ENCODE peak calls at places on chromosomes 12 and 14, in five cellular contexts. One of them, this sample, is unnamed.

GRCh38 chr14:101068293-101068957 is 164.9 kb upstream of the RTL1 start:
- DNase-seq in SK-N-SH: no peak
- DNase-seq in A549: no peak
- DNase-seq in K562: no peak
- DNase-seq in GM12878: no peak
- DNase-seq in this sample: no peak

GRCh38 chr12:132157733-132158409 is 13.6 kb downstream of the NOC4L start:
- DNase-seq in SK-N-SH: no peak
- DNase-seq in A549: no peak
- DNase-seq in GM12878: no peak
- DNase-seq in K562: no peak
- DNase-seq in this sample: no peak

GRCh38 chr14:75196468-75196867 is 20.1 kb upstream of the TMED10 start:
- DNase-seq in K562: no peak
- DNase-seq in A549: no peak
- DNase-seq in SK-N-SH: no peak
- DNase-seq in GM12878: no peak
- DNase-seq in this sample: peak; percentile 84

GRCh38 chr12:120257041-120257821 is 8.3 kb downstream of the PXN start:
- DNase-seq in SK-N-SH: peak; percentile 54
- DNase-seq in GM12878: no peak
- DNase-seq in A549: no peak
- DNase-seq in K562: no peak
- DNase-seq in this sample: no peak

GRCh38 chr14:51527073-51527472 is 124.6 kb upstream of the FRMD6 start:
- DNase-seq in K562: no peak
- DNase-seq in GM12878: no peak
- DNase-seq in SK-N-SH: no peak
- DNase-seq in A549: no peak
- DNase-seq in this sample: no peak

GRCh38 chr12:111105294-111105693 is 184.9 kb upstream of the MYL2 start:
- DNase-seq in K562: no peak
- DNase-seq in A549: no peak
- DNase-seq in GM12878: no peak
- DNase-seq in SK-N-SH: no peak
- DNase-seq in this sample: no peak

GRCh38 chr14:88166616-88167015 is 156.5 kb downstream of the KCNK10 start:
- DNase-seq in K562: no peak
- DNase-seq in GM12878: no peak
- DNase-seq in A549: peak; percentile 10
- DNase-seq in SK-N-SH: no peak
- DNase-seq in this sample: no peak

GRCh38 chr14:91298576-91298975 is 54.1 kb upstream of the GPR68 start:
- DNase-seq in A549: no peak
- DNase-seq in K562: no peak
- DNase-seq in SK-N-SH: no peak
- DNase-seq in GM12878: no peak
- DNase-seq in this sample: no peak

GRCh38 chr14:70077005-70077404 is 111.7 kb downstream of the SLC8A3 start:
- DNase-seq in A549: no peak
- DNase-seq in K562: no peak
- DNase-seq in GM12878: no peak
- DNase-seq in SK-N-SH: no peak
- DNase-seq in this sample: no peak

GRCh38 chr14:64117671-64118402 is 176.3 kb downstream of the ESR2 start:
- DNase-seq in A549: no peak
- DNase-seq in SK-N-SH: no peak
- DNase-seq in K562: no peak
- DNase-seq in GM12878: no peak
- DNase-seq in this sample: no peak

GRCh38 chr12:22974865-22975264 is 349.9 kb downstream of the ETNK1 start:
- DNase-seq in A549: peak; percentile 15
- DNase-seq in GM12878: no peak
- DNase-seq in K562: peak; percentile 9
- DNase-seq in SK-N-SH: no peak
- DNase-seq in this sample: peak; percentile 13

GRCh38 chr12:87820524-87821194 is 208.5 kb downstream of the C12orf50 start:
- DNase-seq in SK-N-SH: no peak
- DNase-seq in K562: no peak
- DNase-seq in GM12878: no peak
- DNase-seq in A549: no peak
- DNase-seq in this sample: no peak

GRCh38 chr12:131606218-131606899 is 104.5 kb upstream of the SFSWAP start:
- DNase-seq in SK-N-SH: no peak
- DNase-seq in K562: no peak
- DNase-seq in GM12878: no peak
- DNase-seq in A549: no peak
- DNase-seq in this sample: no peak

GRCh38 chr12:42590324-42590934 is 883 bp upstream of the PRICKLE1 start:
- DNase-seq in A549: peak; percentile 28
- DNase-seq in GM12878: no peak
- DNase-seq in SK-N-SH: peak; percentile 50
- DNase-seq in K562: no peak
- DNase-seq in this sample: no peak

GRCh38 chr12:118980407-118981014 is 830 bp upstream of the SRRM4 start:
- DNase-seq in GM12878: no peak
- DNase-seq in K562: no peak
- DNase-seq in A549: no peak
- DNase-seq in SK-N-SH: peak; percentile 70
- DNase-seq in this sample: no peak

GRCh38 chr12:15855646-15856045 is 26.5 kb upstream of the STRAP start:
- DNase-seq in A549: no peak
- DNase-seq in K562: no peak
- DNase-seq in GM12878: no peak
- DNase-seq in SK-N-SH: no peak
- DNase-seq in this sample: no peak

GRCh38 chr14:64510825-64511679 is 6.5 kb downstream of the ZBTB1 start:
- DNase-seq in K562: peak; percentile 26
- DNase-seq in GM12878: no peak
- DNase-seq in A549: peak; percentile 32
- DNase-seq in SK-N-SH: peak; percentile 58
- DNase-seq in this sample: peak; percentile 64

GRCh38 chr12:130154276-130154675 is 8.0 kb upstream of the FZD10 start:
- DNase-seq in K562: no peak
- DNase-seq in SK-N-SH: no peak
- DNase-seq in GM12878: no peak
- DNase-seq in A549: no peak
- DNase-seq in this sample: no peak

GRCh38 chr14:73491256-73491976 is 683 bp downstream of the RIOX1 start:
- DNase-seq in GM12878: no peak
- DNase-seq in SK-N-SH: peak; percentile 85
- DNase-seq in K562: peak; percentile 63
- DNase-seq in A549: peak; percentile 65
- DNase-seq in this sample: peak; percentile 54

GRCh38 chr14:30874120-30874998 is at the start of gene COCH:
- DNase-seq in GM12878: no peak
- DNase-seq in K562: peak; percentile 85
- DNase-seq in A549: peak; percentile 74
- DNase-seq in SK-N-SH: peak; percentile 92
- DNase-seq in this sample: peak; percentile 71

GRCh38 chr12:79512068-79512467 is 178.7 kb downstream of the PAWR start:
- DNase-seq in SK-N-SH: no peak
- DNase-seq in GM12878: no peak
- DNase-seq in A549: no peak
- DNase-seq in K562: no peak
- DNase-seq in this sample: no peak

GRCh38 chr12:92467886-92468285 is 234.9 kb upstream of the PLEKHG7 start:
- DNase-seq in GM12878: no peak
- DNase-seq in A549: no peak
- DNase-seq in K562: peak; percentile 57
- DNase-seq in SK-N-SH: no peak
- DNase-seq in this sample: no peak

GRCh38 chr12:76183459-76184186 is 99.1 kb upstream of the NAP1L1 start:
- DNase-seq in GM12878: peak; percentile 81
- DNase-seq in A549: peak; percentile 64
- DNase-seq in SK-N-SH: no peak
- DNase-seq in K562: peak; percentile 44
- DNase-seq in this sample: peak; percentile 10

GRCh38 chr12:91182664-91183455 is at the start of gene DCN:
- DNase-seq in GM12878: no peak
- DNase-seq in A549: no peak
- DNase-seq in SK-N-SH: no peak
- DNase-seq in K562: no peak
- DNase-seq in this sample: no peak

GRCh38 chr12:1605129-1606020 is 11.0 kb upstream of the FBXL14 start:
- DNase-seq in SK-N-SH: peak; percentile 79
- DNase-seq in A549: peak; percentile 86
- DNase-seq in GM12878: no peak
- DNase-seq in K562: peak; percentile 70
- DNase-seq in this sample: peak; percentile 70

GRCh38 chr14:89618821-89619551 is 202.0 kb upstream of the FOXN3 start:
- DNase-seq in K562: peak; percentile 12
- DNase-seq in SK-N-SH: peak; percentile 96
- DNase-seq in GM12878: no peak
- DNase-seq in A549: peak; percentile 38
- DNase-seq in this sample: peak; percentile 12

GRCh38 chr12:84913151-84913550 is 552 bp upstream of the SLC6A15 start:
- DNase-seq in K562: no peak
- DNase-seq in A549: no peak
- DNase-seq in SK-N-SH: peak; percentile 21
- DNase-seq in GM12878: no peak
- DNase-seq in this sample: no peak

GRCh38 chr12:2291182-2291832 is 238.5 kb downstream of the CACNA1C start:
- DNase-seq in SK-N-SH: peak; percentile 56
- DNase-seq in A549: peak; percentile 80
- DNase-seq in GM12878: no peak
- DNase-seq in K562: peak; percentile 63
- DNase-seq in this sample: peak; percentile 33

GRCh38 chr12:52920937-52921336 is 16.1 kb upstream of the KRT8 start:
- DNase-seq in A549: no peak
- DNase-seq in SK-N-SH: no peak
- DNase-seq in K562: no peak
- DNase-seq in GM12878: no peak
- DNase-seq in this sample: peak; percentile 84

GRCh38 chr12:120119395-120119973 is 2.9 kb upstream of the RAB35 start:
- DNase-seq in A549: peak; percentile 51
- DNase-seq in GM12878: peak; percentile 91
- DNase-seq in SK-N-SH: no peak
- DNase-seq in K562: no peak
- DNase-seq in this sample: peak; percentile 36

GRCh38 chr12:6955462-6956331 is 4.5 kb downstream of the PTPN6 start:
- DNase-seq in GM12878: no peak
- DNase-seq in A549: no peak
- DNase-seq in SK-N-SH: peak; percentile 21
- DNase-seq in K562: no peak
- DNase-seq in this sample: no peak

GRCh38 chr12:99627459-99627858 is 20.1 kb upstream of the GARIN6 start:
- DNase-seq in K562: no peak
- DNase-seq in GM12878: no peak
- DNase-seq in SK-N-SH: no peak
- DNase-seq in A549: no peak
- DNase-seq in this sample: no peak
- TF ChIP-seq SMC3 in K562: no peak
- TF ChIP-seq SMC3 in GM12878: no peak
- TF ChIP-seq SMC3 in SK-N-SH: no peak
- TF ChIP-seq SMC3 in A549: no peak
- TF ChIP-seq SMC3 in this sample: no peak

DNA sequence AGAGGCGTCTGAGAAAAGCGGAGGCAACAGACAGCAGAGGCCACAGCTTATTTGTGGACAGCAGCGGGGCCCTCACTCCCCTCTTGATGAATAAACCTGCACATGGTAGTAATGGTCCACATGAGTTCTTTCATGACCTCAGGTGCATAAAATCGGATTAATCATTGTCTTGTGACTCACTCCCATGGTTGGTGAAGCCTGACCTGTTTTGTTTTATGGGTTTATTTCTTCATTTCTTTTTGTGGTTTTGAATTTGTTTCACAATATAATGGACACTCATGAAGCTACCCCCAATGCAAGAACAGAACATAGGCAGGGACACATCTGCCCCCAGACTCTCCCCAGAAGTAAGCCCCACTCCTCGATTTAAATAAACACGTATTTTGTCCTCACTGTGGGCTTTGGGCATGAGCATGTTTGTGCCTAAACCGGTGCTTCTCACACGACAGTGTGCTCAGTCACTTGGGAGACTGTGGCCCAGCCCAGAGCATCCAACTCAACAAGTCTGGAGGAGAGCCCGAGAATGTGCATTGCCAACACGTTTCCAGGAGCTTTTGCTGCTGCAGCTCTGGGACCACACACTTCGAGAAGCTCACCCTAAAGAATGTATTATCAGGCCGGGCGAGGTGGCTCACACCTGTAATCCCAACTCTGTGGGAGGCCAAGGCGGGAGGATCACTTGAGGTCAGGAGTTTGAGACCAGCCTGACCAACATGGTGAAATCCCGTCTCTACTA is 116.1 kb downstream of the SCARB1 start:
- DNase-seq in K562: no peak
- DNase-seq in A549: peak; percentile 97
- DNase-seq in SK-N-SH: no peak
- DNase-seq in GM12878: peak; percentile 45
- DNase-seq in this sample: peak; percentile 65
- TF ChIP-seq EP300 in K562: no peak
- TF ChIP-seq EP300 in A549: peak; percentile 84
- TF ChIP-seq EP300 in SK-N-SH: no peak
- TF ChIP-seq EP300 in GM12878: peak; percentile 25
- TF ChIP-seq EP300 in this sample: no peak

GRCh38 chr14:23559921-23560520 is 4.0 kb downstream of the THTPA start:
- DNase-seq in GM12878: no peak
- DNase-seq in K562: no peak
- DNase-seq in A549: no peak
- DNase-seq in SK-N-SH: no peak
- DNase-seq in this sample: no peak
- TF ChIP-seq SMC3 in GM12878: no peak
- TF ChIP-seq SMC3 in K562: no peak
- TF ChIP-seq SMC3 in A549: no peak
- TF ChIP-seq SMC3 in SK-N-SH: no peak
- TF ChIP-seq SMC3 in this sample: no peak

GRCh38 chr12:96225003-96225855 is 31.1 kb downstream of the ELK3 start:
- DNase-seq in GM12878: no peak
- DNase-seq in K562: no peak
- DNase-seq in A549: no peak
- DNase-seq in SK-N-SH: peak; percentile 43
- DNase-seq in this sample: no peak

GRCh38 chr12:96226801-96227348 is 32.7 kb downstream of the ELK3 start:
- DNase-seq in K562: no peak
- DNase-seq in GM12878: no peak
- DNase-seq in SK-N-SH: no peak
- DNase-seq in A549: no peak
- DNase-seq in this sample: no peak

GRCh38 chr12:96227365-96228106 is 33.4 kb downstream of the ELK3 start:
- DNase-seq in K562: no peak
- DNase-seq in SK-N-SH: no peak
- DNase-seq in A549: no peak
- DNase-seq in GM12878: no peak
- DNase-seq in this sample: no peak

GRCh38 chr12:96225994-96226399 is 31.8 kb downstream of the ELK3 start:
- DNase-seq in GM12878: no peak
- DNase-seq in K562: no peak
- DNase-seq in A549: no peak
- DNase-seq in SK-N-SH: no peak
- DNase-seq in this sample: peak; percentile 84

DNA sequence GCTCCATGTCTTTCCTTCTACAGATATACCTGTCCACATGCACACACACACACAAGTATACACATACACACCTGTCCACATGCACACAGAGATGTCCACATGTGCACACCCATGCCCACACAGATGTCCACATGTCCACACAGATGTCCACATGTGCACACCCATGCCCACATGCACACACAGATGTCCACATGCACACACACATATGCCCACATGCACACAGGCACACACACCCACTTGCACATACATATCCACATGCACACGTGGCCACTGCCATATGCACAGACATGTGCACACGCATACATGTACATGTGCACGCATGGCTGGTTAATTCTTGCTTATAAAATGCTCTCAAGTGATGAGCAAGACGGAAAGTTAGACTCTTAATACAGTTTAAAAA is 32.2 kb downstream of the ELK3 start:
- DNase-seq in GM12878: no peak
- DNase-seq in SK-N-SH: no peak
- DNase-seq in K562: no peak
- DNase-seq in A549: no peak
- DNase-seq in this sample: no peak
- TF ChIP-seq EP300 in GM12878: no peak
- TF ChIP-seq EP300 in SK-N-SH: no peak
- TF ChIP-seq EP300 in K562: no peak
- TF ChIP-seq EP300 in A549: no peak
- TF ChIP-seq EP300 in this sample: no peak